ENCODE peak calls at places on chromosome 9, in six cellular contexts. U is tibial nerve, J is spleen, B is heart left ventricle, O is psoas muscle, E is transverse colon. W is an unnamed sample. For H3K4me1, the result is how much of the 10 kb centered on the place peaks cover.

GRCh38 chr9:124708070-124708469 is 63.0 kb downstream of the NR6A1 start:
- DNase-seq in U (no peak), B (no peak), E (peak), O (no peak), J (no peak), W (no peak)

GRCh38 chr9:113678874-113679273 is 197.2 kb upstream of the ZNF618 start:
- DNase-seq in U (no peak), J (no peak), E (no peak), O (no peak), B (no peak), W (no peak)

GRCh38 chr9:109907400-109907799 is 127.4 kb downstream of the PALM2AKAP2 start:
- DNase-seq in J (no peak), E (peak), U (no peak), B (peak), O (no peak), W (no peak)

GRCh38 chr9:83622814-83623633 is at the start of gene IDNK:
- DNase-seq in U (peak), J (peak), O (peak), B (peak), E (peak), W (peak)

GRCh38 chr9:121992571-121993212 is 100.4 kb downstream of the TTLL11 start:
- DNase-seq in E (peak), O (peak), B (peak), J (no peak), U (peak), W (peak)

GRCh38 chr9:135864447-135865049 is 42.8 kb downstream of the CAMSAP1 start:
- DNase-seq in J (peak), U (peak), E (peak), B (peak), O (peak), W (no peak)

GRCh38 chr9:91159664-91160121 is 202.0 kb downstream of the AUH start:
- DNase-seq in E (peak), U (peak), B (peak), J (no peak), O (peak), W (peak)

GRCh38 chr9:38372685-38373619 is 19.6 kb upstream of the ALDH1B1 start:
- DNase-seq in J (no peak), B (no peak), U (no peak), O (no peak), E (no peak), W (no peak)

GRCh38 chr9:114183006-114183405 is 27.7 kb downstream of the COL27A1 start:
- DNase-seq in B (no peak), E (no peak), O (no peak), U (no peak), J (peak), W (no peak)

GRCh38 chr9:4196886-4197285 is 103.0 kb downstream of the GLIS3 start:
- DNase-seq in B (no peak), E (no peak), O (no peak), U (no peak), J (no peak), W (no peak)

GRCh38 chr9:77455312-77455927 is 192.7 kb downstream of the GNA14 start:
- DNase-seq in O (no peak), U (no peak), J (no peak), B (no peak), E (peak), W (no peak)

GRCh38 chr9:37528652-37529072 is 42.9 kb downstream of the POLR1E start:
- DNase-seq in U (no peak), J (no peak), E (peak), B (no peak), O (no peak), W (no peak)

GRCh38 chr9:22170162-22170932 is 161.2 kb upstream of the CDKN2B start:
- DNase-seq in B (no peak), O (no peak), E (no peak), U (no peak), J (no peak), W (no peak)

GRCh38 chr9:85900504-85901201 is 40.3 kb upstream of the NAA35 start:
- DNase-seq in O (no peak), J (no peak), U (no peak), B (no peak), E (peak), W (no peak)

GRCh38 chr9:90065001-90065400 is 460.2 kb downstream of the GADD45G start:
- DNase-seq in O (no peak), J (no peak), U (no peak), B (no peak), E (no peak), W (no peak)

GRCh38 chr9:22374021-22374420 is 72.6 kb upstream of the DMRTA1 start:
- DNase-seq in U (no peak), E (no peak), O (no peak), J (no peak), B (no peak), W (no peak)

GRCh38 chr9:20659474-20659962 is 24.5 kb upstream of the FOCAD start:
- DNase-seq in U (no peak), B (no peak), E (no peak), O (no peak), J (no peak), W (no peak)

GRCh38 chr9:20662156-20662555 is 21.9 kb upstream of the FOCAD start:
- DNase-seq in U (no peak), E (no peak), B (no peak), J (no peak), O (no peak), W (no peak)

GRCh38 chr9:20663133-20663532 is 20.9 kb upstream of the FOCAD start:
- DNase-seq in B (no peak), O (no peak), J (no peak), U (no peak), E (no peak), W (no peak)

GRCh38 chr9:20658677-20659473 is 25.2 kb upstream of the FOCAD start:
- DNase-seq in O (no peak), J (no peak), U (no peak), E (no peak), B (no peak), W (peak)

GRCh38 chr9:20664501-20664900 is 19.6 kb upstream of the FOCAD start:
- DNase-seq in O (no peak), J (no peak), E (no peak), U (no peak), B (no peak), W (no peak)
- TF ChIP-seq CTCF in O (no peak), J (no peak), E (no peak), U (no peak), B (no peak), W (no peak)

GRCh38 chr9:131731237-131731995 is 8.5 kb downstream of the RAPGEF1 start:
- DNase-seq in O (no peak), B (no peak), J (no peak), U (no peak), E (no peak), W (no peak)
- H3K4me1 ChIP-seq in O (half or more), B (half or more), J (half or more), U (under half), E (half or more), W (under half)

DNA sequence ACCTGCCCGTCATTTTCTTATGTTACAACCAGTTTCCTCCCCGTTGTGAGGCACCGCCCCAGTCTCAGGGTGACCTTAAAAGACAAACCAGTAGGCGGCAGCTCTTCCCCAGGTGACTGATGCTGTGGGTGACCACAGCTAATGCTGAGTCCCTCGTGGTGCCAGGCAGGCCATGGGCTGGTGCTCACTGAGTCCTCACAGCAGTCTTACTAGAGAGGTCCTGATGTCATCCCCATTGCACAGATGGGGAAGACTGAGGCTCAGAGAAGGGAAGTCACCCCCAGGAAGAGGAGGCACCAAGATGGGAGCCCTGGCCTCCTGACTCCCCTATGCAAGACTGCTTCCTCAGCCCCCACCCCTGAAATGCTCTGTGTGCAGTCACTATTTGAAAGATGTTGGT is 978 bp downstream of the CFAP157 start:
- DNase-seq in O (no peak), U (no peak), B (no peak), E (peak), J (no peak), W (no peak)
- TF ChIP-seq CTCF in O (no peak), U (no peak), B (no peak), E (no peak), J (peak), W (no peak)

GRCh38 chr9:134377976-134378375 is 51.7 kb downstream of the RXRA start:
- DNase-seq in O (peak), B (peak), E (peak), U (no peak), J (no peak), W (peak)

GRCh38 chr9:134381262-134381661 is 55.0 kb downstream of the RXRA start:
- DNase-seq in O (no peak), E (no peak), B (no peak), U (no peak), J (no peak), W (no peak)

GRCh38 chr9:134377143-134377484 is 50.9 kb downstream of the RXRA start:
- DNase-seq in O (no peak), U (no peak), B (no peak), J (no peak), E (no peak), W (no peak)

GRCh38 chr9:134379774-134380431 is 53.6 kb downstream of the RXRA start:
- DNase-seq in B (no peak), J (no peak), E (no peak), U (no peak), O (peak), W (no peak)

DNA sequence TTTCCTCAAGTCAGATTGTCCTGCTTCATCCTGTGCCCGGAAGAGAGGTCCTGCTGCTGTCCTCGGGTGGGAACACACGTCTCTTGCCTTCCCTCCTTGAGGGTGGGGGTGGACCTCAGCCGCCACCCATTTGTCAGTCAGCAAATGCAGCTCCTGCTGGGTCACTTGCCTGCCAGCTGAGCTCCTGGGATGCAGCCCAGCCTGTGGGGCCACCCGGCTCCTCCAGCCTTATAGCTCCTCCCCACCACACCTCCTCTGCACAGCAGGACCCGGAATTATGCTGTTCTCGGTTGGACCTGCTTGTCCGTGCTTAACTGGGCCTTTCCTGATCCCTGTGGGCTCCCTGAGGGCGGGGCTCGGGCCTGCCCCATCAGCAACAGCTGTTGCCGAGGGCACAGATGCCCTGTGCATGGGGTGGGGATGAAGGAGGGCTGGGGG is 52.7 kb downstream of the RXRA start:
- DNase-seq in O (peak), B (peak), U (no peak), J (no peak), E (peak), W (no peak)
- H3K4me1 ChIP-seq in O (half or more), B (half or more), U (under half), J (half or more), E (half or more), W (half or more)

GRCh38 chr9:128316421-128316820 is 5.8 kb downstream of the TRUB2 start:
- DNase-seq in E (no peak), B (no peak), J (no peak), U (no peak), O (no peak), W (no peak)

GRCh38 chr9:128309551-128309950 is 12.7 kb downstream of the TRUB2 start:
- DNase-seq in J (no peak), O (no peak), B (no peak), U (no peak), E (no peak), W (no peak)

GRCh38 chr9:128304971-128305288 is 17.3 kb downstream of the TRUB2 start:
- DNase-seq in E (peak), O (no peak), U (no peak), J (no peak), B (no peak), W (no peak)

GRCh38 chr9:128314697-128315096 is 7.5 kb downstream of the TRUB2 start:
- DNase-seq in E (no peak), B (no peak), U (no peak), J (no peak), O (no peak), W (no peak)

DNA sequence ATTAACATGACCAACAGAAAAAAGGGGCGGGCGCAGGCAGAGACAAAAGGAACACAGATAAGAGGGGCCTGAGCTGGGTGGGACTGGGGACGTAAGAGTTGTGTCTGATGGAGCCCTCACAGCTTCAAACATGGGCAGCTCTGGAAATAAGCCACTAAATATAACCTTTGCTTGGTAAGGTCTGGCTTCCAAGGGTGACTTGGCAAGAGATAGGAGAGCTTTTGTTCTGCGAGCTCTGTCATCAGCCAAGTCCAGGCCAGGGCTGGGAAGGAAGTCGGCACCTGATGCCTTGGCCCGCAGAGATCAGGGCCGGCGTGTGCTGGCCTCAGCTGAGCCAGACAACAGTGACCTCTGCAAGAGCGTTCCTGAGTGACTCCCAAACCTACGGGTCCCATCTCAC is 11.8 kb downstream of the TRUB2 start:
- DNase-seq in U (no peak), B (peak), O (peak), J (no peak), E (no peak), W (no peak)
- TF ChIP-seq CTCF in U (no peak), B (no peak), O (no peak), J (no peak), E (no peak), W (no peak)